ENCODE peak calls at places on chromosome 2, in seven cellular contexts. Z is sigmoid colon, T is HCT116, D is prostate gland, C is upper lobe of left lung, O is transverse colon, B is GM12878. W is an unnamed sample. For H3K9me3, the result is how much of the 10 kb centered on the place peaks cover.

GRCh38 chr2:88813612-88814011 is 122.1 kb downstream of the RPIA start:
- DNase-seq in Z (no peak), T (no peak), D (no peak), C (peak), O (no peak), B (no peak), W (no peak)

GRCh38 chr2:141557329-141558098 is 573.3 kb downstream of the LRP1B start:
- DNase-seq in Z (no peak), T (no peak), D (no peak), C (no peak), O (no peak), B (no peak), W (no peak)

GRCh38 chr2:10188211-10188610 is 65.7 kb downstream of the RRM2 start:
- DNase-seq in Z (no peak), T (peak), D (no peak), C (no peak), O (no peak), B (no peak), W (no peak)

GRCh38 chr2:68196120-68196716 is 38.5 kb downstream of the PNO1 start:
- DNase-seq in Z (peak), T (no peak), D (peak), C (no peak), O (peak), B (no peak), W (no peak)

GRCh38 chr2:40372586-40372985 is 79.3 kb downstream of the SLC8A1 start:
- DNase-seq in Z (no peak), T (no peak), D (no peak), C (no peak), O (no peak), B (no peak), W (no peak)

GRCh38 chr2:58757971-58758370 is 516.8 kb upstream of the FANCL start:
- DNase-seq in Z (no peak), T (no peak), D (no peak), C (no peak), O (no peak), B (no peak), W (no peak)

GRCh38 chr2:224260605-224261004 is 141.3 kb downstream of the FAM124B start:
- DNase-seq in Z (no peak), T (no peak), D (no peak), C (no peak), O (no peak), B (no peak), W (no peak)

GRCh38 chr2:156017486-156017885 is 315.0 kb downstream of the NR4A2 start:
- DNase-seq in Z (no peak), T (no peak), D (no peak), C (no peak), O (no peak), B (no peak), W (no peak)

GRCh38 chr2:172288603-172289002 is 138.8 kb upstream of the ITGA6 start:
- DNase-seq in Z (no peak), T (peak), D (no peak), C (no peak), O (no peak), B (no peak), W (no peak)

GRCh38 chr2:170155022-170155722 is 22.8 kb upstream of the MYO3B start:
- DNase-seq in Z (no peak), T (no peak), D (no peak), C (no peak), O (no peak), B (no peak), W (no peak)

GRCh38 chr2:55302241-55302640 is 33.2 kb upstream of the MTIF2 start:
- DNase-seq in Z (no peak), T (no peak), D (no peak), C (no peak), O (no peak), B (peak), W (no peak)

GRCh38 chr2:197998702-197999101 is 194.3 kb downstream of the PLCL1 start:
- DNase-seq in Z (no peak), T (no peak), D (no peak), C (no peak), O (no peak), B (no peak), W (no peak)

GRCh38 chr2:99643824-99644787 is 154.3 kb upstream of the REV1 start:
- DNase-seq in Z (no peak), T (no peak), D (no peak), C (no peak), O (no peak), B (no peak), W (no peak)

GRCh38 chr2:46119453-46119852 is 177.8 kb upstream of the EPAS1 start:
- DNase-seq in Z (no peak), T (no peak), D (no peak), C (no peak), O (no peak), B (no peak), W (no peak)

GRCh38 chr2:77005522-77005921 is 516.7 kb downstream of the LRRTM4 start:
- DNase-seq in Z (no peak), T (no peak), D (no peak), C (no peak), O (no peak), B (no peak), W (no peak)

GRCh38 chr2:127664065-127664894 is 11.1 kb downstream of the LIMS2 start:
- DNase-seq in Z (peak), T (no peak), D (no peak), C (peak), O (peak), B (no peak), W (no peak)

GRCh38 chr2:113876503-113877387 is 13.1 kb upstream of the ACTR3 start:
- DNase-seq in Z (no peak), T (peak), D (peak), C (no peak), O (peak), B (no peak), W (no peak)

GRCh38 chr2:112032615-112033457 is 22.2 kb upstream of the TMEM87B start:
- DNase-seq in Z (peak), T (peak), D (peak), C (no peak), O (peak), B (no peak), W (no peak)

GRCh38 chr2:239978381-239978780 is 46.8 kb downstream of the NDUFA10 start:
- DNase-seq in Z (no peak), T (no peak), D (no peak), C (no peak), O (no peak), B (no peak), W (no peak)

GRCh38 chr2:15031745-15032240 is 399.3 kb downstream of the LRATD1 start:
- DNase-seq in Z (no peak), T (no peak), D (no peak), C (no peak), O (no peak), B (peak), W (no peak)

GRCh38 chr2:150469706-150470105 is 17.8 kb downstream of the RND3 start:
- DNase-seq in Z (no peak), T (no peak), D (no peak), C (no peak), O (no peak), B (no peak), W (no peak)

GRCh38 chr2:105870858-105871257 is 126.1 kb downstream of the NCK2 start:
- DNase-seq in Z (no peak), T (no peak), D (no peak), C (no peak), O (no peak), B (no peak), W (no peak)

GRCh38 chr2:70984576-70985282 is 6.3 kb downstream of the ANKRD53 start:
- DNase-seq in Z (peak), T (peak), D (peak), C (peak), O (peak), B (no peak), W (no peak)

GRCh38 chr2:239150125-239151011 is 250.5 kb downstream of the HDAC4 start:
- DNase-seq in Z (peak), T (no peak), D (no peak), C (no peak), O (no peak), B (no peak), W (no peak)

GRCh38 chr2:120796094-120796493 is 60.4 kb downstream of the GLI2 start:
- DNase-seq in Z (no peak), T (no peak), D (no peak), C (no peak), O (no peak), B (no peak), W (no peak)

GRCh38 chr2:239581352-239581901 is 180.6 kb upstream of the HDAC4 start:
- DNase-seq in Z (peak), T (no peak), D (no peak), C (peak), O (no peak), B (no peak), W (no peak)

GRCh38 chr2:106562232-106562631 is 75.1 kb downstream of the CD8B2 start:
- DNase-seq in Z (peak), T (no peak), D (peak), C (no peak), O (no peak), B (no peak), W (no peak)

GRCh38 chr2:111624401-111625156 is 259.4 kb downstream of the ANAPC1 start:
- DNase-seq in Z (no peak), T (no peak), D (no peak), C (no peak), O (no peak), B (no peak), W (no peak)

GRCh38 chr2:235641333-235641732 is 147.5 kb downstream of the AGAP1 start:
- DNase-seq in Z (no peak), T (no peak), D (no peak), C (no peak), O (no peak), B (no peak), W (no peak)
- TF ChIP-seq POLR2AphosphoS5 in Z (no peak), T (no peak), D (no peak), C (no peak), O (no peak), B (no peak), W (no peak)

DNA sequence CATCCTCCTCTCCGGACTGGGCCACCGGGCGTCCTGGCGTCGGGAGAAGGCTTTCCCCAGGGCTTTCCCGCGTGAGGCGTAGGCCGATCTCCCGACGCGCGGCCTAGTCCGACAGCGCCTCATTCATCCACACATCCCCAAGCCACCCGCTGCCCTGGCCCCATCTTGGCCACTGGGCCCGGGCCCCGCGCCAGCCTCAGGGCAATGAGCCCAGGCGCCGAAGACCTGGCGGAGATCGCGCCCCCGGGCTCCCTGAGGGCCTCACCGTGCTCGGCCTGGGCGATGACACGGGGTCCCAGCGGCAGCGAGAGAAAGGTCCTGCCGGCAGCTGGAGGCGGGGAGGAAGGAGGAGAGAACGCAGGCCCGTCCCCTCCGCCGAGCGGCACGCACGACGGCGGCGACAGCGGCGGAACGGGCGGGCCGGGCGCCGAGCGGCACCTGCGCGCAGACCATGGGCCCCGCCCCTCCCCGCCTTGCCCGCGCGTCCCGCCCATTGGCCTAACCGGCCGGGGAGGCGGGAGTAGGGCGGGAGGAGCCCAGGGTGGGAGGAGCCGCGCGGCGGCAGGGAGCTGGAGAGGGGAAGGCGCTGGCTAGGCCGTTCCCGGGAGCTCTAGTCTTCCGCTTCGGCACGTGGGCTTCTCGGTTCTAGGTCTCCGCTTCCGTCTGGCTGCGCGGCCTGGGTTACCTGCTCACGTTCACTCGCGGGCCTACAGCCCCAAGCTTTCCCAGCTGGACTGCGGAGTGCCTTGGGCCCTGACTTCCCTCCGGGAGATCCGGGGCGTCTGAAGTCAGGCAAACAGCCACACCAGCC is at the start of gene OLA1:
- DNase-seq in Z (peak), T (peak), D (peak), C (peak), O (peak), B (peak), W (no peak)
- TF ChIP-seq POLR2A in Z (no peak), T (peak), D (peak), C (peak), O (peak), B (peak), W (peak)

GRCh38 chr2:145411493-145411892 is 891.6 kb upstream of the ZEB2 start:
- DNase-seq in Z (no peak), T (no peak), D (no peak), C (no peak), O (no peak), B (peak), W (no peak)

GRCh38 chr2:145413261-145413660 is 893.3 kb upstream of the ZEB2 start:
- DNase-seq in Z (no peak), T (no peak), D (no peak), C (no peak), O (no peak), B (no peak), W (no peak)

GRCh38 chr2:145412155-145412554 is 892.2 kb upstream of the ZEB2 start:
- DNase-seq in Z (no peak), T (no peak), D (no peak), C (no peak), O (no peak), B (no peak), W (no peak)

GRCh38 chr2:145415151-145415550 is 895.2 kb upstream of the ZEB2 start:
- DNase-seq in Z (no peak), T (no peak), D (no peak), C (no peak), O (no peak), B (no peak), W (no peak)

GRCh38 chr2:145416640-145417039 is 896.7 kb upstream of the ZEB2 start:
- DNase-seq in Z (no peak), T (no peak), D (no peak), C (no peak), O (no peak), B (no peak), W (no peak)
- H3K9me3 ChIP-seq in Z (under half), T (under half), D (under half), C (under half), O (under half), B (under half), W (under half)

GRCh38 chr2:190947711-190948251 is 66.2 kb downstream of the STAT1 start:
- DNase-seq in Z (no peak), T (peak), D (no peak), C (no peak), O (no peak), B (peak), W (no peak)
- TF ChIP-seq POLR2AphosphoS5 in Z (no peak), T (no peak), D (peak), C (no peak), O (no peak), B (no peak), W (no peak)

GRCh38 chr2:179263015-179263414 is 1.6 kb downstream of the SESTD1 start:
- DNase-seq in Z (no peak), T (no peak), D (no peak), C (no peak), O (no peak), B (no peak), W (no peak)
- TF ChIP-seq POLR2A in Z (no peak), T (no peak), D (no peak), C (no peak), O (no peak), B (no peak), W (peak)

W was measured in vagina.